ENCODE peak calls at places on chromosomes 7 and 10, in nine cellular contexts. O is endothelial cell of umbilical vein, W is esophagus squamous epithelium, U is stomach, R is transverse colon, C is heart left ventricle, Y is K562, S is A549, J is HCT116. P is an unnamed sample. For H3K4me1, the result is how much of the 10 kb centered on the place peaks cover.

GRCh38 chr10:14405076-14406065 is 74.6 kb upstream of the FRMD4A start:
- DNase-seq in O (no peak), W (no peak), U (no peak), R (no peak), C (no peak), Y (no peak), S (no peak), J (no peak), P (no peak)

GRCh38 chr10:32433542-32433941 is 12.4 kb upstream of the CCDC7 start:
- DNase-seq in O (no peak), W (no peak), U (no peak), R (no peak), C (no peak), Y (no peak), S (no peak), J (no peak), P (no peak)

GRCh38 chr10:2508971-2509605 is 558.3 kb upstream of the PFKP start:
- DNase-seq in O (no peak), W (no peak), U (no peak), R (no peak), C (no peak), Y (no peak), S (no peak), J (no peak), P (no peak)

GRCh38 chr10:81013771-81014170 is 476.1 kb downstream of the SH2D4B start:
- DNase-seq in O (no peak), W (no peak), U (no peak), R (no peak), C (no peak), Y (no peak), S (no peak), J (no peak), P (peak)

GRCh38 chr7:87318741-87319140 is 26.7 kb upstream of the CROT start:
- DNase-seq in O (no peak), W (no peak), U (no peak), R (no peak), C (no peak), Y (no peak), S (no peak), J (no peak), P (no peak)

GRCh38 chr7:2729043-2729892 is 41.3 kb downstream of the AMZ1 start:
- DNase-seq in O (no peak), W (no peak), U (peak), R (no peak), C (peak), Y (no peak), S (no peak), J (no peak), P (no peak)

GRCh38 chr7:30703756-30704155 is 21.5 kb upstream of the CRHR2 start:
- DNase-seq in O (no peak), W (no peak), U (no peak), R (no peak), C (no peak), Y (no peak), S (no peak), J (no peak), P (no peak)

GRCh38 chr10:98316661-98317060 is 48.7 kb upstream of the LOXL4 start:
- DNase-seq in O (peak), W (no peak), U (no peak), R (no peak), C (no peak), Y (no peak), S (no peak), J (no peak), P (no peak)

GRCh38 chr10:69439813-69440506 is 11.3 kb upstream of the TSPAN15 start:
- DNase-seq in O (no peak), W (no peak), U (peak), R (peak), C (no peak), Y (no peak), S (no peak), J (no peak), P (peak)

GRCh38 chr7:46129831-46130230 is 208.8 kb upstream of the IGFBP3 start:
- DNase-seq in O (no peak), W (no peak), U (no peak), R (no peak), C (no peak), Y (no peak), S (no peak), J (no peak), P (no peak)

DNA sequence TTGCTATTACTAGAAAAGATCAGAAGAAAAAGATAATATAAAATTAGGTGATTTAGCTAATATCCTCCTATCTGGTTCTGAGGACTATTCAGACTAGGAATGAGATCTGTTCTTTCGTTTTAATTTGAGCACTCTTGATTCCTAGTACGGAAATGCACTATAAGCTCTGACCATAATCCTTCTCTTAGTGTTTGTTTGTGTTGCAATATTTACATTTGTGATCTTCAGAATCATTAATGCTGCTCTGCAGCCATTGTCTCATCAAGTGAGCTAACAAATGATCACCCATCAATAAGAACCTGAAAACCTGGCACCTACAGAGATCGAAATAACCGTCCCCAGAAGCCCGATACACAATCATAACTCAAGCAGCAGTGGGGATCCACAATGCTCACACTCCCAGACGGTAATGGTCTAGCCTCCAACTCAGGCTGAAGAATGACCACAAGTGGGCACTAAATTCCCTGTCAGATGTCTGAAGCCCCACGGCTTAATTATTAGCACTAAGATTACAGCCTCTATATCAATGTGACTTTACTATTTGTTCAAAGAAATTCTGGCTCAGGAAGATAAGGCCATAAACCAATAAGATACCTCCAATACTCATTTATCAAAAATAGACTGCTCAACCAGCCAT is 156.0 kb upstream of the NFE2L3 start:
- DNase-seq in O (no peak), W (no peak), U (no peak), R (no peak), C (no peak), Y (no peak), S (no peak), J (peak), P (no peak)
- TF ChIP-seq CTCF in O (no peak), W (no peak), U (no peak), R (no peak), C (no peak), Y (peak), S (no peak), J (peak), P (no peak)

DNA sequence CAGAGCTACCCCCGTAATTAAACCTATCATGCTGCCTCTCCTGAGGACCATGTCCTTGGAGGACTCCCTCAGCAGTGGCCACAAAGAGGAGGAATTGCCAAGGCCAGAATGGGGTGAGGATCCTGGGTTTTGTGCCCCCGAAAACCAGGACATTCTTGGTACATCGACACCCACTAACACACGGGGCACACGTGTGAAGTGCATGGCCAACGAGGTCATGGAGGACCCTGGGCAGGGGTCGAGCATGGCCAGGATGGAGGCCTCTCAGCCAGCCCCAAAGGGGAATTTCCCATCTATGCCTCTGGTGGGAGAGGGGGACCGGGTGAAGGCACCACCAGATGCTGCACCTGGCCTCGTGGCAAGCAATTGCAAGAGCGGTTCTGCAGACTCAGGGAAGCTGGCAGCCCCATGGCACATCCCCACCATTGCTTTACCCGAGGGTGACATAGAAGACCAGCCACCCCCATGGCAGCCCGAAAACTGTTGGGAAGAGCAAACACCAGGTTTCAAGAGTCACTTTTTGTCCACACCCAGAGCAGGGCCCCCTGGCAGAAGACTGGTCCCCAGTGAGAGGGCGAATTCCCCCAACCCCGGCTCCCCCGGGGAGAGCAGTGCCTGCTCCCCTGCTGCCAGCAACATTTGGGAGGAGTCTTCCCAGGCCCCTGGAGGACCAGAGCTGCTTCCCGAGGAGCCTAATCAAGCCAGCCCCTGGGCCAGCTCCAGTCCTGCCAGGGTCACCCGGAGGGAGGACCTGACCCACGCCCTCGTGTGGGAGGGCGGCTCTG is 26.4 kb downstream of the C10orf71 start:
- DNase-seq in O (no peak), W (no peak), U (peak), R (no peak), C (no peak), Y (no peak), S (no peak), J (no peak), P (no peak)
- H3K4me1 ChIP-seq in O (under half), W (under half), U (under half), R (under half), C (under half), Y (under half), S (under half), J (under half), P (under half)

DNA sequence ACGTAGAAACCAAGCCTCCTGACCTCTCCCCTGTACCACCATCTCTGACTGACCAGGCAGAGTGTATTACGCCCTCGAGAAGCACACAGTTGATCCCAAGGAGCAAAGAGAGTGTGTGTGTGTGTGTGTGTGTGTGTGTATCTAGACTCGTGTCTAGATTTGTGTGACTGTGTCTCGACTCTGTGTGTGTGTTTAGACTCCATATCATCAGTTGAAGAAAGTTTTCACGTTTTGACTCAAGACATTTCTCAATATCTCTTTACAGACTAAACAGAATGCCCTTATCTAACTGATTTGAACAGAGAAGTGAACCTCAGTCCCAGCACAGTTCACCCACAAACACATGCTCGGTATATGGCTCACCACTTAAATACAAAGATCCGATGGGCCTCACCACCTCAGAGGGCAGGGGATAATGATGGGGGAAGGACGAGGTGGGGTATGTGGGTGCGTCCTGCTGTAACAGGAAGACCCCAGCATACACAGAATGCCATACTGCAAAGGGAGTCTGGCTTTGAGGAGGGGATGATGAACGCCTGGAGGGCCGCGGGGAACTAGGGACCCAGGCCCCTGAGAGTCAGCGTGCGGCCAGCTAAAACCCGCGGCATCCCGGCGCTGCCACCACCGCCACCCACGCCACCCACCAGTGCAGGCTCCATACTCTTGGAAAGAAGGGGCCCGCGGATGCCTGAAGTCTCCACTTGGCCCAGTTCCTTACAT is 780 bp downstream of the ALDH18A1 start:
- DNase-seq in O (peak), W (no peak), U (no peak), R (peak), C (no peak), Y (peak), S (peak), J (no peak), P (peak)
- TF ChIP-seq POLR2A in O (no peak), W (no peak), U (no peak), R (peak), C (no peak), Y (no peak), S (no peak), J (no peak), P (no peak)

GRCh38 chr7:25834050-25834449 is 317.9 kb upstream of the NFE2L3 start:
- DNase-seq in O (no peak), W (no peak), U (no peak), R (no peak), C (no peak), Y (no peak), S (no peak), J (no peak), P (no peak)
- TF ChIP-seq CTCF in O (no peak), W (no peak), U (no peak), R (no peak), C (no peak), Y (no peak), S (no peak), J (no peak), P (no peak)

GRCh38 chr10:132541601-132542011 is 4.0 kb downstream of the INPP5A start:
- DNase-seq in O (no peak), W (no peak), U (no peak), R (no peak), C (no peak), Y (no peak), S (no peak), J (no peak), P (no peak)

GRCh38 chr10:132542086-132542775 is 4.6 kb downstream of the INPP5A start:
- DNase-seq in O (no peak), W (no peak), U (no peak), R (no peak), C (peak), Y (no peak), S (no peak), J (no peak), P (no peak)

GRCh38 chr10:132543916-132544743 is 6.5 kb downstream of the INPP5A start:
- DNase-seq in O (no peak), W (no peak), U (no peak), R (no peak), C (no peak), Y (no peak), S (no peak), J (no peak), P (no peak)

GRCh38 chr10:132541129-132541528 is 3.5 kb downstream of the INPP5A start:
- DNase-seq in O (no peak), W (no peak), U (no peak), R (peak), C (peak), Y (no peak), S (no peak), J (no peak), P (no peak)

GRCh38 chr10:132542819-132543218 is 5.2 kb downstream of the INPP5A start:
- DNase-seq in O (no peak), W (no peak), U (no peak), R (no peak), C (no peak), Y (no peak), S (no peak), J (no peak), P (no peak)
- H3K4me1 ChIP-seq in O (under half), W (half or more), U (half or more), R (under half), C (under half), Y (under half), S (under half), J (under half), P (under half)

GRCh38 chr10:3571310-3571825 is 213.6 kb downstream of the KLF6 start:
- DNase-seq in O (no peak), W (no peak), U (no peak), R (no peak), C (no peak), Y (no peak), S (no peak), J (no peak), P (no peak)
- TF ChIP-seq POLR2A in O (no peak), W (no peak), U (no peak), R (no peak), C (no peak), Y (no peak), S (no peak), J (no peak), P (no peak)

GRCh38 chr10:71714592-71714991 is 5.0 kb downstream of the C10orf105 start:
- DNase-seq in O (no peak), W (no peak), U (no peak), R (no peak), C (no peak), Y (no peak), S (no peak), J (no peak), P (no peak)

GRCh38 chr10:71714055-71714454 is 5.5 kb downstream of the C10orf105 start:
- DNase-seq in O (no peak), W (no peak), U (no peak), R (no peak), C (no peak), Y (no peak), S (no peak), J (no peak), P (no peak)

GRCh38 chr10:71712572-71713134 is 6.9 kb downstream of the C10orf105 start:
- DNase-seq in O (no peak), W (no peak), U (no peak), R (no peak), C (peak), Y (peak), S (no peak), J (no peak), P (no peak)

GRCh38 chr10:71712170-71712569 is 7.4 kb downstream of the C10orf105 start:
- DNase-seq in O (no peak), W (no peak), U (no peak), R (no peak), C (no peak), Y (no peak), S (no peak), J (no peak), P (no peak)

DNA sequence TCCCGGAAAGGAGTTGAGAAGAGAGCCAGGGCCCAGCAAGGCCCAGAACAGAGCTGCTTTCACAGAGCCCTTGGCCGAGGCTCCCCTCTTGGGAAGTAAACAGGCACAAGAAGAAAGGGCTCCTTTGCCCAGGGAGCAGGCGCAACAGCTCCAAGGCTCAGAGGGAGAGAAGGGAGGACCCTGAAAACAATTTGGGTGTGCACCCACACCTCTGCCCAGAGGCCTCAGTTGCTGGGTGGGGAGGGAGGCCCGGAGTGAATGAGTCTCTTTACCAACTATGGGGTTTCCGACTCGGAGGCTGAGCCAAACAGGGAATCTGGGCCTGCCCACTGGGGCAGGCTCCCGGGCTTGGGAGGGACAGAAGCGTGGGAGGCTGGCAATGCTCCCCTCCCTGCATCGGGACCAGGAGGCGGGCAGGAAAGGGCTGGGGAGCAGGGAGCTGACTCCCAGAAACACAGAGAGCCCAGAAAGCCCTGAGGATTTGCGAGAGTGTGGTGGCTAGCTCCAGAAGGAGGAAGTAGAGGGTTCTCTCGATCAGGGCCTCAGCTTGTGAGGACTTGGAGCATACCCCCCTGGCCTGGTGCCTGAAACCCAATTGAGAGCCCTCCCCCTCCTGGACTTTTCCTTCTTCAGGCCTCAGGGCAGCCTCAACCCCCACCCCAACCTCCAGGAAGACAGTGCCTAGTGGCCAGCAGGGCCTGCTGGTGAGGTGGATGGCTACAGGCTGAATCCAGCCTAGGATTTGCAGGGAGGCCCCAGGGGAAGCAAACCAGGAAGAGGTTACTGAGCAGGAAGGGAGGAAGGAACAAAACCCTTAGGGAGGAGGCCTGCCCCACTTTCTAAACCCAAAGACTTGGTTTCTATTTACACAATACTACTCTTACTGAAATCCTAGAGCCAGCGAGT is 6.2 kb downstream of the C10orf105 start:
- DNase-seq in O (peak), W (no peak), U (peak), R (peak), C (peak), Y (no peak), S (no peak), J (no peak), P (peak)
- TF ChIP-seq CTCF in O (peak), W (peak), U (no peak), R (peak), C (peak), Y (no peak), S (no peak), J (no peak), P (peak)

DNA sequence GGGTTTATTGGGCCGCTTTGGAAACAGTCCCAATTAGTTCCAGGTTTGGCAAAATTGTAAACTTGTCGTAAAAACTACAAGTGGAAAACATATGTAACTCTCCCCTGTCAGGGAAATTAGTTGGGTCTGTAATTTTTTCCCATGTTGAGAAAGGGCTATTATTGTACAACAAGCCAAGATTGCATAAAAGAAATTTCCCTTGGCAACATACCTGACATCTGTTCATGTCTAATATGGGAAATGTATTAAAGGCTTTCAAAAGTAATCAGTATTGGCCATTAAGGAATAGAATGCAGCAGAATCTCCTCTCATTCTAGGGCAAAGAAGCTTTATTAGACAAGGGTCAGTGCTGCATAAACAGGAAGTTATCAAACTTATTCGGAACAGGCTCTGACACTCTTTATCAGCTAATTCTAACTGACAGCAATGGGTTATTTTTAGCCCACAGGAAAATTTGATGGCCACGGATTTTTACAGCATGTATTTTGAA is 158.0 kb downstream of the ARID5B start:
- DNase-seq in O (peak), W (no peak), U (no peak), R (no peak), C (no peak), Y (no peak), S (no peak), J (no peak), P (no peak)
- H3K4me1 ChIP-seq in O (under half), W (under half), U (under half), R (half or more), C (half or more), Y (under half), S (under half), J (under half), P (under half)

GRCh38 chr7:100119075-100119700 is at the start of the genes CNPY4 and TAF6:
- DNase-seq in O (peak), W (peak), U (peak), R (peak), C (peak), Y (peak), S (peak), J (peak), P (peak)
- TF ChIP-seq POLR2A in O (peak), W (peak), U (no peak), R (peak), C (no peak), Y (peak), S (peak), J (peak), P (peak)

P was measured in prostate gland.